ENCODE peak calls at places on chromosomes 13 and 19, in four cellular contexts. I is testis, O is body of pancreas, F is cardiac fibroblast. G is an unnamed sample.

GRCh38 chr13:73417012-73417615 is 358.3 kb downstream of the KLF5 start:
- DNase-seq in O (peak), F (peak), I (peak), G (no peak)

GRCh38 chr13:27663947-27664346 is 42.3 kb downstream of the POLR1D start:
- DNase-seq in F (no peak), I (no peak), O (no peak), G (no peak)

GRCh38 chr19:10514211-10515145 is 2.8 kb downstream of the S1PR5 start:
- DNase-seq in O (no peak), I (no peak), F (no peak), G (no peak)

GRCh38 chr13:41007359-41008118 is 11.6 kb downstream of the ELF1 start:
- DNase-seq in I (no peak), O (no peak), F (peak), G (no peak)

GRCh38 chr13:72004975-72005374 is 138.0 kb upstream of the DACH1 start:
- DNase-seq in O (no peak), F (peak), I (no peak), G (no peak)

GRCh38 chr19:17244618-17245534 is 843 bp downstream of the NR2F6 start:
- DNase-seq in I (no peak), O (peak), F (no peak), G (no peak)

GRCh38 chr13:78625384-78625783 is 22.0 kb upstream of the POU4F1 start:
- DNase-seq in I (no peak), O (no peak), F (no peak), G (no peak)

GRCh38 chr13:49810464-49810824 is 18.0 kb upstream of the KPNA3 start:
- DNase-seq in O (no peak), I (no peak), F (no peak), G (no peak)

GRCh38 chr19:49442793-49443365 is 1.6 kb upstream of the SLC17A7 start:
- DNase-seq in O (peak), I (peak), F (peak), G (peak)

GRCh38 chr19:40423227-40423566 is 2.6 kb downstream of the SERTAD1 start:
- DNase-seq in I (no peak), O (no peak), F (no peak), G (no peak)

GRCh38 chr13:111665691-111666095 is 345.3 kb downstream of the TEX29 start:
- DNase-seq in O (no peak), F (no peak), I (no peak), G (no peak)

GRCh38 chr19:46453661-46454060 is 17.7 kb downstream of the PNMA8A start:
- DNase-seq in I (no peak), F (no peak), O (no peak), G (no peak)

GRCh38 chr13:111908981-111909380 is 158.0 kb upstream of the SOX1 start:
- DNase-seq in O (no peak), F (no peak), I (no peak), G (no peak)

GRCh38 chr19:31139871-31140505 is 209.2 kb downstream of the TSHZ3 start:
- DNase-seq in F (peak), O (no peak), I (no peak), G (no peak)

GRCh38 chr19:4537953-4538600 is 1.8 kb downstream of the LRG1 start:
- DNase-seq in I (peak), O (no peak), F (no peak), G (no peak)

GRCh38 chr13:66492479-66492878 is 737.7 kb downstream of the PCDH9 start:
- DNase-seq in I (peak), F (no peak), O (no peak), G (no peak)

GRCh38 chr13:36555151-36555986 is 118.5 kb upstream of the SERTM1 start:
- DNase-seq in I (no peak), F (no peak), O (no peak), G (no peak)

GRCh38 chr13:61107989-61108388 is 307.7 kb downstream of the PCDH20 start:
- DNase-seq in F (no peak), O (no peak), I (no peak), G (no peak)

GRCh38 chr19:39951686-39952085 is 17.3 kb upstream of the FCGBP start:
- DNase-seq in F (peak), O (no peak), I (no peak), G (no peak)

GRCh38 chr13:66347718-66348117 is 882.4 kb downstream of the PCDH9 start:
- DNase-seq in F (peak), I (no peak), O (no peak), G (no peak)

GRCh38 chr13:28286263-28286662 is 147.9 kb downstream of the PAN3 start:
- DNase-seq in I (no peak), F (no peak), O (no peak), G (no peak)

GRCh38 chr19:19081642-19082151 is 17.9 kb downstream of the SLC25A42 start:
- DNase-seq in O (peak), I (no peak), F (peak), G (no peak)

GRCh38 chr13:27125357-27126282 is 46.0 kb downstream of the USP12 start:
- DNase-seq in F (no peak), O (no peak), I (peak), G (no peak)

GRCh38 chr13:70043685-70044084 is 63.9 kb upstream of the ATXN8OS start:
- DNase-seq in I (no peak), F (peak), O (no peak), G (no peak)

GRCh38 chr13:111210488-111210887 is 95.4 kb downstream of the ARHGEF7 start:
- DNase-seq in F (peak), O (no peak), I (peak), G (no peak)

GRCh38 chr13:78660130-78660857 is 1.3 kb upstream of the OBI1 start:
- DNase-seq in F (peak), I (peak), O (no peak), G (no peak)

GRCh38 chr19:2048104-2048958 is 2.7 kb downstream of the MKNK2 start:
- DNase-seq in O (peak), F (no peak), I (no peak), G (no peak)

GRCh38 chr13:100458673-100459072 is 129.9 kb downstream of the GGACT start:
- DNase-seq in I (no peak), F (no peak), O (no peak), G (no peak)

GRCh38 chr19:13796301-13797057 is 1.2 kb downstream of the ZSWIM4 start:
- DNase-seq in F (peak), I (peak), O (peak), G (peak)

GRCh38 chr13:65595881-65596280 is 1634.3 kb downstream of the PCDH9 start:
- DNase-seq in F (peak), I (no peak), O (no peak), G (no peak)

GRCh38 chr19:3550947-3551807 is 6.2 kb downstream of the MFSD12 start:
- DNase-seq in O (no peak), F (no peak), I (no peak), G (no peak)

GRCh38 chr13:90156390-90156789 is 1191.1 kb upstream of the MIR17HG start:
- DNase-seq in I (no peak), F (no peak), O (no peak), G (no peak)

GRCh38 chr13:98301721-98302120 is 124.7 kb upstream of the RNF113B start:
- DNase-seq in F (no peak), O (no peak), I (no peak), G (no peak)

GRCh38 chr19:1015782-1016646 is 4.9 kb downstream of the TMEM259 start:
- DNase-seq in I (no peak), O (no peak), F (no peak), G (no peak)

GRCh38 chr19:1015061-1015781 is 5.7 kb downstream of the TMEM259 start:
- DNase-seq in I (no peak), O (no peak), F (no peak), G (no peak)

GRCh38 chr19:1017906-1018305 is 3.0 kb downstream of the TMEM259 start:
- DNase-seq in O (no peak), F (no peak), I (no peak), G (no peak)

GRCh38 chr19:1017115-1017905 is 3.6 kb downstream of the TMEM259 start:
- DNase-seq in I (no peak), O (peak), F (no peak), G (no peak)

DNA sequence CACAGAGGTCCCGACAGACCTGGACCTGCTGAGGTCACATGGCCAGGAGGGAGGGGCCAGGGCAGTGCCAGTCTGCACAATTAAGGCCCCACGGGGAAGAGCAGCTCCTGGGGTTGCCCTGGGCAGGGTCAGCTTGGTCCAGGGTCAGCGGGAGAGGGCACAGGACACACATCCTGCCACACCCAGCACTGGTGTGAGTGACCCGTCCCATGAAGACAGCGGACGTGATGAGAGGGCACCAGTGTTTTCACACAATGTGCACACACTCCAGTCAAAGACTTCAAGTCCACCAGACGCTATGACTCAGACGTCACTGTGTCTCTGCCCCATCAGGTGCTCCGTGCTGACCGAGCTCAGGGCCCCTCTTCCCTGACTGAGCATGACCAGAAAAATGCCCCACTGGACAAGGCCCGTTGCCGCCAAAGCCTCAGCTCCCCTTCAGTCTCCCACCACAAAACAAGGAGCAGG is 4.2 kb downstream of the TMEM259 start:
- DNase-seq in O (peak), I (no peak), F (peak), G (no peak)
- TF ChIP-seq CTCF in O (no peak), I (no peak), F (no peak), G (no peak)

GRCh38 chr19:42110658-42111057 is 21.6 kb downstream of the POU2F2 start:
- DNase-seq in F (no peak), O (no peak), I (no peak), G (no peak)

GRCh38 chr19:42109896-42110295 is 22.4 kb downstream of the POU2F2 start:
- DNase-seq in F (peak), O (no peak), I (no peak), G (no peak)

GRCh38 chr19:42113641-42114348 is 18.5 kb downstream of the POU2F2 start:
- DNase-seq in I (no peak), F (peak), O (no peak), G (peak)

GRCh38 chr19:42111384-42111783 is 20.9 kb downstream of the POU2F2 start:
- DNase-seq in F (peak), O (no peak), I (no peak), G (no peak)

GRCh38 chr19:42111811-42112210 is 20.4 kb downstream of the POU2F2 start:
- DNase-seq in I (no peak), O (no peak), F (peak), G (no peak)
- TF ChIP-seq CTCF in I (no peak), O (no peak), F (peak), G (no peak)

GRCh38 chr19:15871570-15871969 is 26.3 kb downstream of the CYP4F2 start:
- DNase-seq in O (peak), I (no peak), F (no peak), G (no peak)
- TF ChIP-seq CTCF in O (no peak), I (no peak), F (no peak), G (no peak)

DNA sequence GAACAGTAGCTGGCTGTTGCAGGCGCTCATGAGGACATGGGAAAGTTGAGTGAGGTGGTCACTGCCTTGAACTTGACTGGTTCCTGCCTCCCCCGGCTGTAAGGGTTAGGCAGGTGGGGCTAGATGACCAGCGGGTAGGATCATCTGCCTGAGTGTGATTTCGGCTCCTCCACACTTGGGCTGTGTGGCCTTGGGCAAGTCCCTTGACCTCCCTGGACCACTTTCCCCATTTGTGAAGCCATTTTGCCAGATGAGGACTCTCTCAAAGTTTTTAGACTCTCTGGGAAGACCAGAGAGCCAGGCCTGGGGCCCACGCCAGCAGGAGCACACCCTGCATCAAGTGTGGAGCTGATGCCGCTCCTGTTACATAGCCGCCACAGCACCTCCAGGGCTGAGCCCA is 9.5 kb downstream of the PPP1R37 start:
- DNase-seq in I (no peak), F (no peak), O (no peak), G (no peak)
- TF ChIP-seq CTCF in I (no peak), F (no peak), O (no peak), G (no peak)

DNA sequence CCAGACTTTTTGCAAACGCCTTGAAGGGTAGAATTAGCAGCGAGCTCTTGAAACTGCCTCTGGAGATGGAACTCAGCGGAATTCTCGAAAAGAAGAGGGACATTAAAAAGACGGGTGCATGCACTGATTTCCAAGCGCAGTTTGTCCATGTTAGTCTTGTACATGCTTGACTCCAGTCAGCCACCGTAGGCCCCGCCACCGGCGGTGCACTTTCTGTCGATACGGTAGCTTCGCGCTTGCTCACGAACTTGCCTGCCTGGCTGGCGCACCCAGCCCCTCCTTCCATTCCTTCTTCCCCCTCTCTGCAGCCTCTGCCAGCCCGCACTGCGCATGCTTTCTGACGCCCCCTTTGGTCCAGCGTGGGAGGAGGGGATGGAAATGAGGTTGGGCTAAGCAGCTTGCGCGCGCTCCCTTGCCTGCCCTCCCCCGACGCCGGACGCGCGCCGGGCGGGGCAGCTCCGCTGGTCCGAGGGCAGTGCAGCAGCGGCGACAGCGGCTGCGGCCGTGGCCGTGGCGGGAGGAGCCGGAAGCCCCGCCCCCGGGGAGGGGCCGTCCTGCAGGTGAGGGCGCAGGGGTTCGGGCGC is at the start of gene ZNF575:
- DNase-seq in F (peak), I (peak), O (peak), G (peak)
- TF ChIP-seq CTCF in F (no peak), I (no peak), O (no peak), G (no peak)

DNA sequence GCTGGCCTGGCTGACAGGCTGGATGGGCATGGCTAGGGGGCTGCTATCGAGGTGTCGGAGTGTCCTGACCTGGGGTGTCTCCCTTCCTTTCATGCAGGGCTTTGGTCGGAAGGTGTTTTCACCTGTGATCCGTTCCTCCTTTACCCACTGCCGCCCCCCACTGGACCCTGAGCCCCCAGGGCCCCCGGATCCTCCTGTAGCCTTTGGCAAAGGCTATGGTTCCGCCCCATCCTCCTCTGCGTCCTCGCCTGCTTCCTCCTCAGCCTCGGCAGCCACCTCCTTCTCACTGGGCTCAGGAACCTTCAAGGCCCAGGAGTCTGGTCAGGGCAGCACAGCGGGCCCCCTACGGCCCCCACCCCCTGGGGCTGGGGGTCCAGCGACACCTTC is 11.8 kb upstream of the PRR19 start:
- DNase-seq in I (no peak), F (no peak), O (no peak), G (no peak)
- TF ChIP-seq CTCF in I (no peak), F (no peak), O (no peak), G (no peak)

GRCh38 chr13:93230466-93230865 is 3.9 kb downstream of the GPC6 start:
- DNase-seq in O (no peak), F (peak), I (no peak), G (no peak)

GRCh38 chr13:93231867-93232266 is 5.3 kb downstream of the GPC6 start:
- DNase-seq in I (no peak), O (no peak), F (no peak), G (no peak)

GRCh38 chr13:93235258-93236015 is 8.8 kb downstream of the GPC6 start:
- DNase-seq in I (no peak), F (peak), O (no peak), G (no peak)

GRCh38 chr13:93234459-93234858 is 7.9 kb downstream of the GPC6 start:
- DNase-seq in O (no peak), I (no peak), F (no peak), G (no peak)

GRCh38 chr13:93233997-93234416 is 7.4 kb downstream of the GPC6 start:
- DNase-seq in I (no peak), O (no peak), F (no peak), G (no peak)
- TF ChIP-seq CTCF in I (no peak), O (no peak), F (no peak), G (peak)

GRCh38 chr13:23833733-23834611 is 55.2 kb downstream of the MIPEP start:
- DNase-seq in F (peak), O (no peak), I (no peak), G (no peak)
- TF ChIP-seq CTCF in F (no peak), O (no peak), I (no peak), G (no peak)

GRCh38 chr19:7781157-7781556 is 18.1 kb downstream of the CLEC4M start:
- DNase-seq in O (no peak), I (no peak), F (no peak), G (no peak)
- TF ChIP-seq CTCF in O (no peak), I (no peak), F (no peak), G (no peak)

DNA sequence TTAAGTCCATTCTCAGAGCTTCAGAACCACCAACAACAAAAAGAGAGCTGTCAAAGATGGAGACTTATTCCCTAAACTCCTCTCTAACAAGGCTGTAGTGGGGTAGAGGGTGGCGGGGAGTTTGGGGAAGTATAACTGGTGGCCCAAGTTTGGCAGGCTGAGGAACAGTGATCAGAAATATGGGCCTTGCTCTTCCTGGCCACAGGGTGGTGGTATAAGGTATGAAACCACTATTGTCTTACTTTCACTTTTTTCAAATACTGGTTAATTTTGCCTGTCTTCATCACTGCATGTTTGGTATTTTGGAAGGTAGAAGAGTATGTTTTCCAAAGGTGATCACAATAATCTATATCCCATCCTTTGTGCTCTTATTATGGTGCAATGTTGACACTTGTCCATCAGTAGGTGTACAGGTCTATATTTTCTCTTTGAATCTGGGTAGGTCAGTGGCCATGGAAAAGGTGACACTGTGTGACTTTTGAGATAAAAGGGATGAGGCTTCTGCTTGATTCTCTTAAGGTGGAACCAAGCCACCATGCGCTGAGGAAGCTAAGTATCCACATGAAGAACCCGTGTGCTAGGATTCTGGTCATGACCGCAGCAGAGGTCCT is 23.2 kb upstream of the GPC5 start:
- DNase-seq in F (peak), O (no peak), I (no peak), G (no peak)
- TF ChIP-seq CTCF in F (peak), O (peak), I (peak), G (peak)

G was measured in HFF-Myc.